ENCODE peak calls at places on chromosomes 12 and 14, in nine cellular contexts. R is amniotic stem cell; G is ELR; K is NCI-H460; L is Jurkat, Clone E6-1; V is T1000; A is NCI-H510A treated with DMSO at 0.1 percent for 48 hours; T is AG08396; Y is T-helper 1 cell. O is an unnamed sample.
A peak's percentile ranks its signal among the peaks of the same experiment; 100 is the strongest.

GRCh38 chr14:68593806-68594536 is 198.9 kb downstream of the ZFP36L1 start:
- DNase-seq in A (no peak), G (no peak), K (no peak), R (no peak), V (peak; percentile 27), Y (no peak), T (no peak), L (peak; percentile 73), O (no peak)

GRCh38 chr14:99734406-99735051 is 50.4 kb downstream of the CYP46A1 start:
- DNase-seq in G (no peak), A (no peak), R (no peak), T (no peak), L (no peak), K (no peak), Y (no peak), V (no peak), O (no peak)

GRCh38 chr12:109497675-109498074 is 20.2 kb downstream of the UBE3B start:
- DNase-seq in G (peak; percentile 38), T (no peak), Y (no peak), R (no peak), V (no peak), L (no peak), K (no peak), A (no peak), O (no peak)

GRCh38 chr12:10235761-10236631 is 23.3 kb downstream of the GABARAPL1 start:
- DNase-seq in Y (no peak), A (peak; percentile 46), T (peak; percentile 51), V (no peak), L (peak; percentile 45), K (peak; percentile 21), R (no peak), G (peak; percentile 59), O (no peak)

GRCh38 chr14:68449565-68450295 is 343.1 kb downstream of the ZFP36L1 start:
- DNase-seq in T (no peak), A (no peak), L (no peak), K (no peak), V (no peak), R (no peak), Y (no peak), G (no peak), O (no peak)

GRCh38 chr12:72084061-72084460 is 145.4 kb downstream of the TPH2 start:
- DNase-seq in R (no peak), G (no peak), Y (no peak), T (no peak), L (no peak), V (no peak), K (no peak), A (no peak), O (no peak)

GRCh38 chr14:81727243-81727642 is 193.6 kb upstream of the SEL1L start:
- DNase-seq in V (peak; percentile 20), K (no peak), G (no peak), Y (no peak), R (no peak), L (no peak), T (no peak), A (peak; percentile 10), O (no peak)

GRCh38 chr12:67276469-67276868 is 7.3 kb downstream of the CAND1 start:
- DNase-seq in K (no peak), V (no peak), R (no peak), L (no peak), A (no peak), T (peak; percentile 18), G (peak; percentile 35), Y (no peak), O (no peak)

GRCh38 chr12:18430425-18431048 is 169.2 kb downstream of the PIK3C2G start:
- DNase-seq in T (peak; percentile 55), L (peak; percentile 18), K (peak; percentile 48), R (no peak), Y (no peak), V (no peak), A (peak; percentile 72), G (peak; percentile 77), O (peak; percentile 60)

GRCh38 chr12:65557425-65558167 is 266.7 kb upstream of the HMGA2 start:
- DNase-seq in K (no peak), V (no peak), G (no peak), L (no peak), A (no peak), Y (no peak), R (no peak), T (no peak), O (no peak)

GRCh38 chr12:26135010-26135420 is 10.2 kb upstream of the BHLHE41 start:
- DNase-seq in V (peak; percentile 28), G (no peak), R (no peak), Y (no peak), A (peak; percentile 62), L (no peak), T (no peak), K (no peak), O (peak; percentile 46)

GRCh38 chr14:23360496-23360895 is 4.5 kb downstream of the EFS start:
- DNase-seq in A (no peak), Y (no peak), L (no peak), K (no peak), G (no peak), T (no peak), V (no peak), R (no peak), O (no peak)

GRCh38 chr14:101549154-101549553 is 12.1 kb upstream of the DIO3 start:
- DNase-seq in T (no peak), K (no peak), R (no peak), G (no peak), Y (no peak), A (no peak), L (no peak), V (no peak), O (no peak)

GRCh38 chr12:63400746-63401145 is 249.7 kb upstream of the AVPR1A start:
- DNase-seq in K (no peak), L (no peak), A (peak; percentile 72), G (peak; percentile 6), Y (no peak), R (no peak), V (no peak), T (no peak), O (no peak)

GRCh38 chr12:63905523-63905922 is 61.0 kb downstream of the SRGAP1 start:
- DNase-seq in R (no peak), V (peak; percentile 26), Y (no peak), A (no peak), L (no peak), T (no peak), K (no peak), G (peak; percentile 93), O (no peak)

GRCh38 chr12:57236224-57236924 is 6.9 kb downstream of the SHMT2 start:
- DNase-seq in V (no peak), R (no peak), A (no peak), Y (no peak), T (no peak), K (no peak), L (no peak), G (no peak), O (no peak)

GRCh38 chr12:31238764-31239387 is 87.1 kb downstream of the SINHCAF start:
- DNase-seq in R (peak; percentile 8), K (peak; percentile 54), T (peak; percentile 77), G (peak; percentile 76), A (peak; percentile 28), L (peak; percentile 36), Y (no peak), V (peak; percentile 39), O (peak; percentile 39)

GRCh38 chr14:79278798-79279644 is 932.3 kb downstream of the DIO2 start:
- DNase-seq in Y (no peak), R (peak; percentile 44), A (peak; percentile 91), V (peak; percentile 74), K (peak; percentile 91), T (peak; percentile 83), G (peak; percentile 53), L (no peak), O (peak; percentile 30)

GRCh38 chr14:91303091-91303923 is 58.8 kb upstream of the GPR68 start:
- DNase-seq in G (peak; percentile 41), Y (peak; percentile 30), V (no peak), A (no peak), R (no peak), L (peak; percentile 56), K (peak; percentile 11), T (peak; percentile 43), O (no peak)

GRCh38 chr12:19185262-19185929 is 55.9 kb downstream of the PLEKHA5 start:
- DNase-seq in V (no peak), L (no peak), K (no peak), T (no peak), A (no peak), R (no peak), G (no peak), Y (no peak), O (no peak)

GRCh38 chr12:80708535-80709328 is 1.3 kb downstream of the MYF6 start:
- DNase-seq in A (no peak), K (no peak), R (no peak), Y (no peak), G (no peak), T (no peak), L (no peak), V (no peak), O (no peak)

GRCh38 chr12:89893972-89894706 is 185.5 kb upstream of the ATP2B1 start:
- DNase-seq in A (no peak), Y (no peak), T (peak; percentile 27), V (no peak), R (no peak), G (peak; percentile 57), L (no peak), K (peak; percentile 68), O (peak; percentile 36)

GRCh38 chr12:6902448-6902847 is 2.2 kb upstream of the LRRC23 start:
- DNase-seq in V (no peak), L (no peak), G (no peak), K (no peak), A (no peak), R (no peak), T (no peak), Y (no peak), O (no peak)

GRCh38 chr14:106551265-106551664 is 1024.9 kb downstream of the TMEM121 start:
- DNase-seq in K (no peak), R (no peak), Y (no peak), G (no peak), A (no peak), V (no peak), T (no peak), L (peak; percentile 80), O (no peak)

GRCh38 chr14:99744199-99744872 is 48.9 kb upstream of the EML1 start:
- DNase-seq in T (no peak), Y (no peak), L (no peak), R (no peak), A (no peak), G (peak; percentile 77), K (no peak), V (no peak), O (no peak)

GRCh38 chr12:34376133-34376799 is 354.0 kb downstream of the ALG10 start:
- DNase-seq in R (no peak), Y (no peak), V (no peak), K (no peak), L (no peak), A (no peak), T (no peak), G (no peak), O (no peak)

GRCh38 chr14:90578283-90578985 is 181.6 kb downstream of the CALM1 start:
- DNase-seq in V (no peak), Y (no peak), K (no peak), G (no peak), A (no peak), L (no peak), T (no peak), R (no peak), O (no peak)